ENCODE peak calls at places on chromosomes 16 and 17, in ten cellular contexts. One of them, this sample, is unnamed.

GRCh38 chr16:65769776-65770438 is 596.6 kb upstream of the CDH5 start:
- DNase-seq in IMR-90: peak
- DNase-seq in WERI-Rb-1: no peak
- DNase-seq in body of pancreas: no peak
- DNase-seq in sigmoid colon: no peak
- DNase-seq in aorta: no peak
- DNase-seq in neuronal stem cell: no peak
- DNase-seq in esophagus squamous epithelium: no peak
- DNase-seq in A549: no peak
- DNase-seq in pancreas: no peak
- DNase-seq in this sample: no peak

GRCh38 chr17:39739020-39739884 is 1.5 kb downstream of the GRB7 start:
- DNase-seq in sigmoid colon: no peak
- DNase-seq in aorta: no peak
- DNase-seq in pancreas: peak
- DNase-seq in A549: peak
- DNase-seq in body of pancreas: peak
- DNase-seq in esophagus squamous epithelium: no peak
- DNase-seq in IMR-90: no peak
- DNase-seq in WERI-Rb-1: no peak
- DNase-seq in neuronal stem cell: no peak
- DNase-seq in this sample: no peak

GRCh38 chr17:50149425-50150353 is 788 bp downstream of the PPP1R9B start:
- DNase-seq in pancreas: peak
- DNase-seq in sigmoid colon: peak
- DNase-seq in neuronal stem cell: no peak
- DNase-seq in IMR-90: peak
- DNase-seq in aorta: peak
- DNase-seq in body of pancreas: peak
- DNase-seq in A549: no peak
- DNase-seq in WERI-Rb-1: peak
- DNase-seq in esophagus squamous epithelium: no peak
- DNase-seq in this sample: peak

GRCh38 chr17:76871668-76872067 is 3.5 kb downstream of the MGAT5B start:
- DNase-seq in pancreas: no peak
- DNase-seq in body of pancreas: no peak
- DNase-seq in WERI-Rb-1: no peak
- DNase-seq in sigmoid colon: no peak
- DNase-seq in A549: no peak
- DNase-seq in neuronal stem cell: no peak
- DNase-seq in esophagus squamous epithelium: no peak
- DNase-seq in IMR-90: no peak
- DNase-seq in aorta: no peak
- DNase-seq in this sample: no peak

GRCh38 chr16:30903002-30903401 is 6.6 kb downstream of the CTF1 start:
- DNase-seq in IMR-90: no peak
- DNase-seq in A549: no peak
- DNase-seq in WERI-Rb-1: no peak
- DNase-seq in neuronal stem cell: no peak
- DNase-seq in aorta: no peak
- DNase-seq in body of pancreas: no peak
- DNase-seq in sigmoid colon: no peak
- DNase-seq in esophagus squamous epithelium: no peak
- DNase-seq in pancreas: no peak
- DNase-seq in this sample: no peak

GRCh38 chr16:49661465-49662187 is 194.3 kb downstream of the ZNF423 start:
- DNase-seq in sigmoid colon: no peak
- DNase-seq in WERI-Rb-1: no peak
- DNase-seq in A549: no peak
- DNase-seq in pancreas: no peak
- DNase-seq in esophagus squamous epithelium: no peak
- DNase-seq in neuronal stem cell: no peak
- DNase-seq in body of pancreas: no peak
- DNase-seq in IMR-90: no peak
- DNase-seq in aorta: no peak
- DNase-seq in this sample: no peak

GRCh38 chr17:28812980-28813377 is 29.6 kb downstream of the FAM222B start:
- DNase-seq in esophagus squamous epithelium: no peak
- DNase-seq in pancreas: no peak
- DNase-seq in body of pancreas: no peak
- DNase-seq in aorta: no peak
- DNase-seq in IMR-90: peak
- DNase-seq in WERI-Rb-1: no peak
- DNase-seq in sigmoid colon: no peak
- DNase-seq in neuronal stem cell: no peak
- DNase-seq in A549: no peak
- DNase-seq in this sample: no peak

GRCh38 chr17:12789075-12789975 is at the start of gene ARHGAP44:
- DNase-seq in aorta: peak
- DNase-seq in body of pancreas: peak
- DNase-seq in IMR-90: peak
- DNase-seq in sigmoid colon: peak
- DNase-seq in esophagus squamous epithelium: no peak
- DNase-seq in neuronal stem cell: peak
- DNase-seq in pancreas: peak
- DNase-seq in WERI-Rb-1: peak
- DNase-seq in A549: peak
- DNase-seq in this sample: peak

GRCh38 chr17:45248132-45248936 is 13.6 kb downstream of the SPATA32 start:
- DNase-seq in esophagus squamous epithelium: no peak
- DNase-seq in sigmoid colon: no peak
- DNase-seq in pancreas: peak
- DNase-seq in IMR-90: no peak
- DNase-seq in neuronal stem cell: peak
- DNase-seq in aorta: no peak
- DNase-seq in body of pancreas: peak
- DNase-seq in A549: peak
- DNase-seq in WERI-Rb-1: peak
- DNase-seq in this sample: no peak

GRCh38 chr17:64070213-64070612 is 49.8 kb upstream of the ICAM2 start:
- DNase-seq in neuronal stem cell: no peak
- DNase-seq in sigmoid colon: no peak
- DNase-seq in aorta: no peak
- DNase-seq in IMR-90: no peak
- DNase-seq in A549: no peak
- DNase-seq in esophagus squamous epithelium: no peak
- DNase-seq in WERI-Rb-1: no peak
- DNase-seq in pancreas: no peak
- DNase-seq in body of pancreas: no peak
- DNase-seq in this sample: no peak

GRCh38 chr16:67396159-67396774 is 3.0 kb upstream of the TPPP3 start:
- DNase-seq in neuronal stem cell: peak
- DNase-seq in A549: peak
- DNase-seq in body of pancreas: peak
- DNase-seq in aorta: peak
- DNase-seq in WERI-Rb-1: peak
- DNase-seq in sigmoid colon: peak
- DNase-seq in esophagus squamous epithelium: no peak
- DNase-seq in IMR-90: peak
- DNase-seq in pancreas: peak
- DNase-seq in this sample: peak

DNA sequence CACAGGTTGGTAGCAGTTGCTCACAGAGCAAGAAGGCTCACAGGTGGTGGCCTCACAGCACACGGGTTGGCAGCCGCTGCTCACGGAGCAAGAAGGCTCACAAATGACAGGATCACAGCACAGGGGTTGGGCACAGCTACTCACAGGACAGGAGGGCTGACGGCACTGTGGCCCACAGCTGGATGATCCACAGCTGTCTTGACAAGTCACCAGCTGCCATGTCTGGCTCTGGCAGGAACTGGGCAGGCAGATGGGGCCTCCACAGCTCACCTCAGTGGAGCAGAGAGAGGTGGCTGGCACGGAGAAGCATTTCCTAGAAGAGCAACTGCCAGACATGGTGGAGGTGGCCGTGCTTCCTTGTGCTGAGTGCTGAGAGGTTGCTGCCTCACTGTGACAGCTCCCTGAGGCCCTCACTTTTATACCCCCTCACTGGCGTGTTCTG is at the start of gene KRTAP16-1:
- DNase-seq in body of pancreas: peak
- DNase-seq in WERI-Rb-1: no peak
- DNase-seq in A549: no peak
- DNase-seq in neuronal stem cell: no peak
- DNase-seq in esophagus squamous epithelium: no peak
- DNase-seq in IMR-90: no peak
- DNase-seq in sigmoid colon: no peak
- DNase-seq in pancreas: no peak
- DNase-seq in aorta: peak
- DNase-seq in this sample: no peak
- H3K27ac ChIP-seq in body of pancreas: no peak
- H3K27ac ChIP-seq in WERI-Rb-1: no peak
- H3K27ac ChIP-seq in A549: no peak
- H3K27ac ChIP-seq in neuronal stem cell: no peak
- H3K27ac ChIP-seq in esophagus squamous epithelium: peak
- H3K27ac ChIP-seq in IMR-90: no peak
- H3K27ac ChIP-seq in sigmoid colon: no peak
- H3K27ac ChIP-seq in pancreas: no peak
- H3K27ac ChIP-seq in aorta: no peak
- H3K27ac ChIP-seq in this sample: no peak

GRCh38 chr17:80782536-80783427 is 208.9 kb upstream of the CHMP6 start:
- DNase-seq in A549: peak
- DNase-seq in esophagus squamous epithelium: no peak
- DNase-seq in IMR-90: peak
- DNase-seq in neuronal stem cell: no peak
- DNase-seq in pancreas: no peak
- DNase-seq in aorta: no peak
- DNase-seq in body of pancreas: no peak
- DNase-seq in sigmoid colon: peak
- DNase-seq in WERI-Rb-1: no peak
- DNase-seq in this sample: no peak
- H3K27ac ChIP-seq in A549: peak
- H3K27ac ChIP-seq in esophagus squamous epithelium: no peak
- H3K27ac ChIP-seq in IMR-90: peak
- H3K27ac ChIP-seq in neuronal stem cell: no peak
- H3K27ac ChIP-seq in pancreas: no peak
- H3K27ac ChIP-seq in aorta: no peak
- H3K27ac ChIP-seq in body of pancreas: no peak
- H3K27ac ChIP-seq in sigmoid colon: peak
- H3K27ac ChIP-seq in WERI-Rb-1: no peak
- H3K27ac ChIP-seq in this sample: no peak

GRCh38 chr16:74279266-74279665 is 17.3 kb upstream of the PSMD7 start:
- DNase-seq in WERI-Rb-1: no peak
- DNase-seq in sigmoid colon: no peak
- DNase-seq in esophagus squamous epithelium: no peak
- DNase-seq in IMR-90: no peak
- DNase-seq in pancreas: no peak
- DNase-seq in A549: no peak
- DNase-seq in body of pancreas: no peak
- DNase-seq in aorta: no peak
- DNase-seq in neuronal stem cell: no peak
- DNase-seq in this sample: no peak
- H3K27ac ChIP-seq in WERI-Rb-1: no peak
- H3K27ac ChIP-seq in sigmoid colon: no peak
- H3K27ac ChIP-seq in esophagus squamous epithelium: no peak
- H3K27ac ChIP-seq in IMR-90: no peak
- H3K27ac ChIP-seq in pancreas: no peak
- H3K27ac ChIP-seq in A549: no peak
- H3K27ac ChIP-seq in body of pancreas: no peak
- H3K27ac ChIP-seq in aorta: no peak
- H3K27ac ChIP-seq in neuronal stem cell: no peak
- H3K27ac ChIP-seq in this sample: no peak

DNA sequence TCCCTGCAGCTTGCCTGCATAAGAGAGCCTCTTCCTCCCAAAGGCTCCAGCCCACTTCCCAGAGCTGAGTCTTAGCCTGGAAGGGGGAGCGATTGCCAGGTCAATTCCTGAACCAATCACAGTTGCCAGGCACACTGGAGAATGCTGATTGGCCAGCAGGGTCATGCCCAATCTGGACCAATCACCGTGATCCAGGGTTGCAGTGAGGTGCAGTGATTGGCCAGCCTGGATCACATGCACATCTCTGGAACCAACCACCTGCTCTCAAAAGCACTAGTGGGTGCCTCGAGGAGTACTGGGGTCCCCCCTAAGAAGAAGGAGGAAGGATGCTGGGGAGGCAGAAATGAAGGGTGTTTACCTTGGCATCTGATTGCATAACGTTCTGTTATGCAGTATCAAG is 18.4 kb downstream of the NAGPA start:
- DNase-seq in body of pancreas: no peak
- DNase-seq in neuronal stem cell: no peak
- DNase-seq in pancreas: no peak
- DNase-seq in aorta: no peak
- DNase-seq in sigmoid colon: no peak
- DNase-seq in A549: no peak
- DNase-seq in IMR-90: no peak
- DNase-seq in WERI-Rb-1: no peak
- DNase-seq in esophagus squamous epithelium: no peak
- DNase-seq in this sample: no peak
- H3K27ac ChIP-seq in body of pancreas: no peak
- H3K27ac ChIP-seq in neuronal stem cell: no peak
- H3K27ac ChIP-seq in pancreas: no peak
- H3K27ac ChIP-seq in aorta: no peak
- H3K27ac ChIP-seq in sigmoid colon: no peak
- H3K27ac ChIP-seq in A549: no peak
- H3K27ac ChIP-seq in IMR-90: no peak
- H3K27ac ChIP-seq in WERI-Rb-1: no peak
- H3K27ac ChIP-seq in esophagus squamous epithelium: no peak
- H3K27ac ChIP-seq in this sample: no peak

This sample was measured in heart left ventricle.